ENCODE peak calls at places on chromosomes 1 and 21, in five cellular contexts. W is ascending aorta; I is SJSA1; J is H9; G is activated CD8-positive, alpha-beta memory T cell treated with anti-CD3 and anti-CD28 coated beads, Interleukin-2, amount 50 U/mL, for 48 hours. X is an unnamed sample.

GRCh38 chr21:31524140-31524539 is 135.4 kb upstream of the SOD1 start:
- DNase-seq in W (no peak), I (no peak), J (peak), G (no peak), X (no peak)

GRCh38 chr1:42266253-42267135 is 68.5 kb downstream of the FOXJ3 start:
- DNase-seq in W (no peak), I (no peak), J (no peak), G (no peak), X (no peak)

GRCh38 chr1:16180291-16180824 is 24.5 kb upstream of the EPHA2 start:
- DNase-seq in W (no peak), I (no peak), J (no peak), G (no peak), X (peak)

GRCh38 chr1:179883739-179884138 is 1.7 kb downstream of the TOR1AIP1 start:
- DNase-seq in W (no peak), I (no peak), J (peak), G (no peak), X (peak)

GRCh38 chr1:97668945-97669344 is 251.9 kb downstream of the DPYD start:
- DNase-seq in W (no peak), I (no peak), J (no peak), G (no peak), X (peak)

GRCh38 chr1:171742577-171742922 is 685 bp upstream of the VAMP4 start:
- DNase-seq in W (no peak), I (peak), J (peak), G (peak), X (peak)

GRCh38 chr1:156623946-156624813 is 5.0 kb downstream of the HAPLN2 start:
- DNase-seq in W (no peak), I (peak), J (peak), G (peak), X (peak)

GRCh38 chr1:44031051-44031899 is at the start of gene SLC6A9:
- DNase-seq in W (no peak), I (no peak), J (peak), G (peak), X (peak)

GRCh38 chr1:161727343-161727924 is 6.1 kb downstream of the FCRLB start:
- DNase-seq in W (no peak), I (peak), J (no peak), G (peak), X (peak)

GRCh38 chr1:35047188-35047858 is 15.6 kb upstream of the ZMYM6 start:
- DNase-seq in W (no peak), I (peak), J (no peak), G (no peak), X (peak)

GRCh38 chr1:85379203-85380136 is 85.5 kb downstream of the DDAH1 start:
- DNase-seq in W (no peak), I (no peak), J (no peak), G (no peak), X (no peak)

GRCh38 chr21:35010450-35010849 is 38.7 kb downstream of the RUNX1 start:
- DNase-seq in W (no peak), I (no peak), J (no peak), G (no peak), X (no peak)

GRCh38 chr21:14864211-14865021 is 200.4 kb downstream of the NRIP1 start:
- DNase-seq in W (peak), I (peak), J (peak), G (peak), X (peak)

GRCh38 chr1:214683596-214683995 is 80.6 kb downstream of the CENPF start:
- DNase-seq in W (no peak), I (no peak), J (peak), G (no peak), X (no peak)

GRCh38 chr21:28752131-28752530 is 240.5 kb downstream of the LTN1 start:
- DNase-seq in W (no peak), I (no peak), J (no peak), G (no peak), X (no peak)

GRCh38 chr1:3014041-3014440 is 7.2 kb upstream of the ACTRT2 start:
- DNase-seq in W (no peak), I (no peak), J (no peak), G (no peak), X (no peak)

GRCh38 chr1:25793585-25794170 is 6.3 kb upstream of the SELENON start:
- DNase-seq in W (no peak), I (no peak), J (no peak), G (no peak), X (peak)

GRCh38 chr1:55420866-55421265 is 205.7 kb upstream of the USP24 start:
- DNase-seq in W (no peak), I (no peak), J (no peak), G (no peak), X (peak)

GRCh38 chr1:59005491-59006308 is 221.9 kb upstream of the JUN start:
- DNase-seq in W (no peak), I (peak), J (peak), G (no peak), X (no peak)

GRCh38 chr21:21730524-21730923 is 732.3 kb downstream of the NCAM2 start:
- DNase-seq in W (no peak), I (no peak), J (no peak), G (no peak), X (no peak)

GRCh38 chr21:31752352-31752751 is 20.4 kb upstream of the SCAF4 start:
- DNase-seq in W (no peak), I (no peak), J (no peak), G (no peak), X (peak)

GRCh38 chr1:70509996-70510876 is 99.2 kb downstream of the CTH start:
- DNase-seq in W (no peak), I (no peak), J (no peak), G (no peak), X (peak)

GRCh38 chr21:46599251-46599572 is 5.7 kb downstream of the S100B start:
- DNase-seq in W (no peak), I (peak), J (no peak), G (no peak), X (peak)

GRCh38 chr1:87981810-87982209 is 653.1 kb downstream of the LMO4 start:
- DNase-seq in W (no peak), I (no peak), J (no peak), G (no peak), X (no peak)

GRCh38 chr1:57215175-57215574 is 208.7 kb downstream of the DAB1 start:
- DNase-seq in W (no peak), I (no peak), J (no peak), G (no peak), X (no peak)

GRCh38 chr21:39976805-39977204 is 109.6 kb downstream of the PCP4 start:
- DNase-seq in W (no peak), I (no peak), J (no peak), G (no peak), X (no peak)

GRCh38 chr1:14661220-14661619 is 62.7 kb downstream of the KAZN start:
- DNase-seq in W (no peak), I (no peak), J (no peak), G (no peak), X (peak)

GRCh38 chr1:14578156-14578555 is 20.3 kb upstream of the KAZN start:
- DNase-seq in W (no peak), I (no peak), J (no peak), G (no peak), X (peak)

GRCh38 chr1:39788758-39789570 is at the start of gene BMP8B:
- DNase-seq in W (no peak), I (peak), J (peak), G (peak), X (peak)

GRCh38 chr1:164702216-164702615 is 143.2 kb downstream of the PBX1 start:
- DNase-seq in W (no peak), I (no peak), J (no peak), G (no peak), X (peak)

X was measured in GM23248.